ENCODE peak calls at places on chromosomes 6 and 20, in five cellular contexts. W, L, X, T and S are unnamed samples.

GRCh38 chr20:24779886-24780285 is 169.2 kb upstream of the CST7 start:
- DNase-seq in W (no peak), L (no peak), X (no peak), T (no peak), S (no peak)

GRCh38 chr20:39479196-39479810 is 517.2 kb downstream of the DHX35 start:
- DNase-seq in W (no peak), L (no peak), X (no peak), T (no peak), S (no peak)

GRCh38 chr20:32004963-32005362 is 5.3 kb upstream of the CCM2L start:
- DNase-seq in W (no peak), L (no peak), X (no peak), T (peak; percentile 30), S (peak; percentile 52)

GRCh38 chr20:44430270-44431065 is 45.2 kb upstream of the TTPAL start:
- DNase-seq in W (no peak), L (no peak), X (no peak), T (no peak), S (no peak)

GRCh38 chr6:108531332-108531731 is 29.4 kb upstream of the FOXO3 start:
- DNase-seq in W (no peak), L (no peak), X (no peak), T (no peak), S (no peak)

GRCh38 chr6:108117427-108118358 is 43.2 kb upstream of the OSTM1 start:
- DNase-seq in W (peak; percentile 18), L (no peak), X (peak; percentile 19), T (no peak), S (peak; percentile 83)

GRCh38 chr6:147285087-147285855 is 81.1 kb downstream of the STXBP5 start:
- DNase-seq in W (peak; percentile 5), L (peak; percentile 46), X (peak; percentile 62), T (peak; percentile 30), S (peak; percentile 64)

GRCh38 chr20:42193119-42193518 is 574.9 kb upstream of the CHD6 start:
- DNase-seq in W (no peak), L (no peak), X (no peak), T (no peak), S (no peak)

GRCh38 chr20:31972481-31973386 is 4.8 kb downstream of the XKR7 start:
- DNase-seq in W (no peak), L (no peak), X (no peak), T (no peak), S (no peak)

GRCh38 chr6:43060034-43060754 is 763 bp downstream of the KLC4 start:
- DNase-seq in W (peak; percentile 15), L (peak; percentile 87), X (no peak), T (peak; percentile 63), S (no peak)

GRCh38 chr6:21739241-21739640 is 145.7 kb downstream of the SOX4 start:
- DNase-seq in W (no peak), L (no peak), X (no peak), T (no peak), S (no peak)

GRCh38 chr20:53639128-53639527 is 45.5 kb upstream of the ZNF217 start:
- DNase-seq in W (no peak), L (no peak), X (no peak), T (no peak), S (no peak)

GRCh38 chr20:50690562-50690978 is 772 bp downstream of the RIPOR3 start:
- DNase-seq in W (no peak), L (no peak), X (no peak), T (no peak), S (no peak)

GRCh38 chr20:49569403-49570115 is 1.6 kb upstream of the PTGIS start:
- DNase-seq in W (no peak), L (no peak), X (no peak), T (no peak), S (no peak)

GRCh38 chr20:59270380-59270779 is 30.0 kb upstream of the EDN3 start:
- DNase-seq in W (no peak), L (no peak), X (no peak), T (no peak), S (no peak)

GRCh38 chr20:53617791-53618489 is 24.3 kb upstream of the ZNF217 start:
- DNase-seq in W (no peak), L (no peak), X (no peak), T (no peak), S (no peak)

GRCh38 chr20:3239867-3240775 is 1.1 kb upstream of the SLC4A11 start:
- DNase-seq in W (no peak), L (no peak), X (peak; percentile 36), T (peak; percentile 37), S (no peak)

GRCh38 chr6:5279891-5280338 is 18.6 kb downstream of the FARS2 start:
- DNase-seq in W (no peak), L (no peak), X (no peak), T (no peak), S (no peak)

GRCh38 chr20:38623061-38623460 is 21.5 kb downstream of the ARHGAP40 start:
- DNase-seq in W (no peak), L (no peak), X (no peak), T (no peak), S (no peak)

GRCh38 chr6:136822379-136823127 is at the start of gene PEX7:
- DNase-seq in W (peak; percentile 66), L (peak; percentile 5), X (peak; percentile 92), T (peak; percentile 89), S (peak; percentile 97)

GRCh38 chr6:27720607-27721580 is 191.3 kb downstream of the OR2B2 start:
- DNase-seq in W (peak; percentile 69), L (peak; percentile 21), X (peak; percentile 29), T (peak; percentile 59), S (no peak)

GRCh38 chr6:24227556-24227955 is 101.5 kb downstream of the NRSN1 start:
- DNase-seq in W (no peak), L (no peak), X (no peak), T (no peak), S (no peak)

GRCh38 chr6:28683945-28684538 is 158.4 kb downstream of the GPX5 start:
- DNase-seq in W (peak; percentile 35), L (peak; percentile 68), X (peak; percentile 55), T (peak; percentile 62), S (peak; percentile 61)

GRCh38 chr6:137688230-137688971 is 178.7 kb upstream of the TNFAIP3 start:
- DNase-seq in W (no peak), L (no peak), X (no peak), T (no peak), S (no peak)

GRCh38 chr6:117272032-117272866 is 6.9 kb downstream of the VGLL2 start:
- DNase-seq in W (no peak), L (no peak), X (no peak), T (no peak), S (no peak)
- TF ChIP-seq MYC in W (no peak), L (no peak), X (no peak), T (no peak), S (no peak)

GRCh38 chr6:156782691-156783320 is 5.6 kb downstream of the ARID1B start:
- DNase-seq in W (no peak), L (no peak), X (peak; percentile 18), T (no peak), S (no peak)
- H3K4me3 ChIP-seq in W (peak overlapping the region; percentile 87), L (peak overlapping the region; percentile 93), X (no peak overlapping the region), T (peak overlapping the region; percentile 75), S (peak overlapping the region; percentile 94)

GRCh38 chr20:34573541-34573940 is 15.0 kb downstream of the MAP1LC3A start:
- DNase-seq in W (no peak), L (no peak), X (no peak), T (no peak), S (no peak)

GRCh38 chr20:34575271-34575670 is 16.8 kb downstream of the MAP1LC3A start:
- DNase-seq in W (no peak), L (no peak), X (no peak), T (no peak), S (no peak)

GRCh38 chr20:34575756-34576155 is 17.2 kb downstream of the MAP1LC3A start:
- DNase-seq in W (no peak), L (no peak), X (no peak), T (no peak), S (no peak)

GRCh38 chr20:34574426-34574825 is 15.9 kb downstream of the MAP1LC3A start:
- DNase-seq in W (no peak), L (no peak), X (no peak), T (no peak), S (no peak)

GRCh38 chr20:34574861-34575260 is 16.3 kb downstream of the MAP1LC3A start:
- DNase-seq in W (no peak), L (no peak), X (no peak), T (no peak), S (no peak)
- TF ChIP-seq MYC in W (no peak), L (no peak), X (no peak), T (no peak), S (no peak)

GRCh38 chr6:67501738-67502137 is 1133.3 kb upstream of the ADGRB3 start:
- DNase-seq in W (no peak), L (no peak), X (no peak), T (no peak), S (no peak)
- H3K4me3 ChIP-seq in W (no peak overlapping the region), L (no peak overlapping the region), X (no peak overlapping the region), T (no peak overlapping the region), S (no peak overlapping the region)

GRCh38 chr6:37985355-37985754 is 165.8 kb downstream of the ZFAND3 start:
- DNase-seq in W (no peak), L (no peak), X (no peak), T (no peak), S (peak; percentile 68)
- TF ChIP-seq MYC in W (no peak), L (no peak), X (no peak), T (peak; percentile 43), S (no peak)